ENCODE peak calls at places on chromosomes 2 and 18, in five cellular contexts. V is fibroblast of mammary gland, P is AG10803, A is upper lobe of right lung, E is bronchial epithelial cell. B is an unnamed sample.
A peak's percentile ranks its signal among the peaks of the same experiment; 100 is the strongest.

GRCh38 chr2:182767578-182767977 is 51.5 kb downstream of the DNAJC10 start:
- DNase-seq in V (peak; percentile 30), P (peak; percentile 16), A (no peak), E (peak; percentile 26), B (peak; percentile 62)

GRCh38 chr2:157327621-157328102 is 2.0 kb upstream of the ERMN start:
- DNase-seq in V (peak; percentile 75), P (peak; percentile 73), A (peak; percentile 84), E (peak; percentile 70), B (peak; percentile 74)

GRCh38 chr2:23385351-23385747 is 370 bp downstream of the KLHL29 start:
- DNase-seq in V (no peak), P (peak; percentile 58), A (peak; percentile 81), E (no peak), B (peak; percentile 29)

GRCh38 chr2:128754246-128754724 is 435.6 kb upstream of the HS6ST1 start:
- DNase-seq in V (no peak), P (no peak), A (no peak), E (no peak), B (peak; percentile 16)

GRCh38 chr2:119823734-119824334 is 64.1 kb downstream of the PTPN4 start:
- DNase-seq in V (peak; percentile 60), P (peak; percentile 44), A (no peak), E (peak; percentile 23), B (peak; percentile 54)

GRCh38 chr2:95270541-95271081 is 3.6 kb upstream of the PROM2 start:
- DNase-seq in V (no peak), P (no peak), A (peak; percentile 30), E (no peak), B (no peak)

GRCh38 chr2:160868891-160869290 is 291.3 kb upstream of the TANK start:
- DNase-seq in V (peak; percentile 41), P (peak; percentile 25), A (no peak), E (no peak), B (peak; percentile 16)

GRCh38 chr2:49973917-49974368 is 819.6 kb upstream of the FSHR start:
- DNase-seq in V (peak; percentile 58), P (peak; percentile 13), A (no peak), E (peak; percentile 24), B (no peak)

GRCh38 chr18:55522011-55522410 is 66.0 kb downstream of the TCF4 start:
- DNase-seq in V (peak; percentile 36), P (no peak), A (no peak), E (no peak), B (peak; percentile 30)

GRCh38 chr2:20444993-20445910 is 1.6 kb upstream of the RHOB start:
- DNase-seq in V (no peak), P (no peak), A (peak; percentile 42), E (no peak), B (no peak)

GRCh38 chr18:33916200-33916599 is 308.5 kb downstream of the NOL4 start:
- DNase-seq in V (no peak), P (no peak), A (no peak), E (no peak), B (no peak)

GRCh38 chr2:238238311-238238765 is 1.5 kb downstream of the HES6 start:
- DNase-seq in V (no peak), P (no peak), A (no peak), E (no peak), B (no peak)
- H3K4me3 ChIP-seq in V (no peak overlapping the region), P (no peak overlapping the region), A (no peak overlapping the region), E (no peak overlapping the region), B (no peak overlapping the region)

DNA sequence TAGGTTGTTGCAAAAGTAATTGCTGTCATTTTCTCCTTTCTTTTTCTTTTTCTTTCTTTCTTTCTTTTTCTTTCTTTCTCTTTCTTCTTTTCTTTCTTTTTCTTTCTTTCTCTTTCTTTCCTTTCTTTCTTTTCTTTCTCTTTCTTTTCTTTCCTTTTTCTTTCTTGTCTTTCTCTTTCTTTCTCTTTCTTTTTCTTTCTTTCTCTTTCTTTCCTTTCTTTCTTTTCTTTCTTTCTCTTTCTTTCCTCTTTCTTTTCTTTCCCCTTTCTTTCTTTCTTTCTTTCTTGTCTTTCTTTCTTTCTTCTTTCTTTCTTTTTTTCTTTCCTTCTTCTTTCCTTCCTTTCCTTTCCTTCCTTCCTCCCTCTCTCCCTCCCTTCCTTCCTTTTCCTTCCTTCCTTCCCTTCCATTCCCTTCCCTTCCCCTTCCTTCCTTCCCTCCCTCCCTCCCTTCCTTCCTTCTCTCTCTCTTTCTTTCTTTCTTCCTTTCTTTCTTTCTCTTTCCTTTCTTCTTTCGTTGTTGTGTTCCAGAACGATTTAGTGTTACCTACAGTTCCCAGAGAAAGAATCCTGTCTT is 178.9 kb downstream of the RPIA start:
- DNase-seq in V (no peak), P (no peak), A (no peak), E (no peak), B (no peak)
- TF ChIP-seq CTCF in V (no peak), P (no peak), A (no peak), E (no peak), B (no peak)

GRCh38 chr2:34162236-34162635 is 563.1 kb upstream of the FAM98A start:
- DNase-seq in V (no peak), P (no peak), A (no peak), E (no peak), B (no peak)
- H3K4me3 ChIP-seq in V (no peak overlapping the region), P (no peak overlapping the region), A (no peak overlapping the region), E (no peak overlapping the region), B (no peak overlapping the region)

DNA sequence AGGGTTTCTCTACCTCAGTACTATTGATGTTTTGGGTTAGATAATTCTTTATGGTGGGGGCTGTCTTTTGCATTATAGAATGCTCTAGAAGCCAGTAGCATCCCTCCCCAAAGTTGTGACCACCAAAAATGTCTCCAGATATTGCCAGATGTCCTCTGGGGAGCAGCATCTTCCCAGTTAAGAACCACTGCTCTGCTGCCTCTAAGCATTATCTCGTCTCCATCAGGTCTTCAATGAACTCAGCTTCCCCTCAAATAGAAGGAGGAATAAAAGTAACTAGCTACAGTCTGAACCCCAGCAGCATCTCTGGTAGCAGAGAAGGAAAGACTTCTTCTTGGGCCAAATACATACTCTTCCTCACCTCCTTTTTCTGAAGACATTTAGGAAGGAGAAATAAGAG is 244.1 kb downstream of the AGPS start:
- DNase-seq in V (no peak), P (no peak), A (no peak), E (no peak), B (no peak)
- TF ChIP-seq CTCF in V (no peak), P (no peak), A (no peak), E (no peak), B (no peak)

DNA sequence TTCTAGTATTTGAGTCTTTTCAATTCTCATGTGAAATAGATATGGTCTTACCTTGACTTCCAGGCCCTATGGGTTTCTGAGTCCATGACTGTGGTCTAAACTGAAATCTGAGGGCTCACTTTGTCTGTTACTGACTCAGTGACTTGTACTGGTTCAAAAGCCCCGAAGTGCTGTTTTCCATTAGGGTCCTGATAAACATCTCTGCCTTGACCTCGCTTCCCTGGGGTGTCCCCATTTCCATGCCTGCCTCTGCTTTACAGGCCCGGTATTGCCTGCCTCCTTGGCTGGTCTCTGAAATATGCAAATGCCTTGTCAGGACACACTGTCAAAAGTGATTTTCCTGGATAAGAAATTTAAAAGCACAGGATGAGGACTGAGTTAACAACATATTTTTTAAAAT is 538.8 kb downstream of the SOCS6 start:
- DNase-seq in V (no peak), P (no peak), A (no peak), E (no peak), B (no peak)
- H3K4me3 ChIP-seq in V (no peak overlapping the region), P (no peak overlapping the region), A (no peak overlapping the region), E (no peak overlapping the region), B (no peak overlapping the region)